ENCODE peak calls at places on chromosomes 13 and 19, in eight cellular contexts. S is tibial artery, B is gastrocnemius medialis, C is HL-60, R is choroid plexus epithelial cell, D is uterus, J is GM12864, Q is stomach. G is an unnamed sample.

GRCh38 chr13:111401151-111401550 is 80.7 kb downstream of the TEX29 start:
- DNase-seq in S (no peak), B (no peak), C (no peak), R (no peak), D (no peak), J (no peak), Q (no peak), G (peak)

GRCh38 chr13:98752111-98752941 is at the start of gene SLC15A1:
- DNase-seq in S (no peak), B (no peak), C (no peak), R (no peak), D (no peak), J (no peak), Q (no peak), G (peak)

GRCh38 chr19:7348587-7349230 is at the start of gene ARHGEF18:
- DNase-seq in S (peak), B (no peak), C (peak), R (peak), D (no peak), J (peak), Q (no peak), G (no peak)

GRCh38 chr13:110425444-110425780 is 118.3 kb downstream of the COL4A2 start:
- DNase-seq in S (no peak), B (no peak), C (no peak), R (peak), D (no peak), J (no peak), Q (no peak), G (peak)

GRCh38 chr19:12777217-12778019 is 2.1 kb upstream of the HOOK2 start:
- DNase-seq in S (peak), B (no peak), C (no peak), R (peak), D (peak), J (no peak), Q (peak), G (peak)

GRCh38 chr13:46479286-46479685 is 73.7 kb upstream of the LRCH1 start:
- DNase-seq in S (no peak), B (no peak), C (no peak), R (no peak), D (no peak), J (no peak), Q (no peak), G (no peak)

GRCh38 chr19:44747739-44748425 is 626 bp upstream of the BCL3 start:
- DNase-seq in S (peak), B (peak), C (peak), R (peak), D (peak), J (no peak), Q (peak), G (peak)

GRCh38 chr13:30927595-30927994 is 4.9 kb upstream of the TEX26 start:
- DNase-seq in S (no peak), B (no peak), C (no peak), R (no peak), D (no peak), J (no peak), Q (no peak), G (no peak)

GRCh38 chr13:97873398-97873797 is 80.1 kb upstream of the IPO5 start:
- DNase-seq in S (no peak), B (no peak), C (no peak), R (no peak), D (no peak), J (no peak), Q (no peak), G (no peak)

GRCh38 chr13:40024962-40025714 is 369.7 kb downstream of the COG6 start:
- DNase-seq in S (no peak), B (no peak), C (no peak), R (no peak), D (peak), J (no peak), Q (no peak), G (no peak)

GRCh38 chr19:30214651-30215051 is 157.5 kb upstream of the ZNF536 start:
- DNase-seq in S (no peak), B (no peak), C (no peak), R (no peak), D (no peak), J (no peak), Q (no peak), G (no peak)

GRCh38 chr19:756232-756631 is 5.3 kb downstream of the MISP start:
- DNase-seq in S (no peak), B (no peak), C (no peak), R (peak), D (no peak), J (peak), Q (no peak), G (no peak)

GRCh38 chr19:52665529-52665928 is 27.4 kb upstream of the ZNF83 start:
- DNase-seq in S (no peak), B (no peak), C (no peak), R (peak), D (no peak), J (no peak), Q (no peak), G (no peak)

GRCh38 chr19:7497292-7497691 is 8.5 kb upstream of the PEX11G start:
- DNase-seq in S (no peak), B (no peak), C (no peak), R (peak), D (no peak), J (no peak), Q (no peak), G (no peak)

GRCh38 chr13:49635599-49636433 is 7.5 kb downstream of the ARL11 start:
- DNase-seq in S (no peak), B (no peak), C (no peak), R (peak), D (no peak), J (no peak), Q (peak), G (peak)

GRCh38 chr13:103884139-103884723 is 818.0 kb upstream of the SLC10A2 start:
- DNase-seq in S (no peak), B (no peak), C (no peak), R (no peak), D (no peak), J (no peak), Q (no peak), G (no peak)

GRCh38 chr13:50244913-50245574 is 229.8 kb downstream of the KCNRG start:
- DNase-seq in S (no peak), B (no peak), C (peak), R (peak), D (no peak), J (peak), Q (peak), G (peak)

GRCh38 chr19:48468806-48469055 is 438 bp upstream of the CYTH2 start:
- DNase-seq in S (no peak), B (no peak), C (no peak), R (no peak), D (no peak), J (no peak), Q (no peak), G (no peak)

GRCh38 chr13:79392882-79393563 is 13.0 kb downstream of the RBM26 start:
- DNase-seq in S (no peak), B (no peak), C (no peak), R (peak), D (no peak), J (no peak), Q (no peak), G (no peak)

GRCh38 chr13:67736646-67737420 is 506.7 kb upstream of the PCDH9 start:
- DNase-seq in S (no peak), B (no peak), C (no peak), R (peak), D (no peak), J (no peak), Q (no peak), G (no peak)

GRCh38 chr13:101018720-101019119 is 344.1 kb upstream of the TMTC4 start:
- DNase-seq in S (no peak), B (no peak), C (no peak), R (peak), D (no peak), J (no peak), Q (no peak), G (peak)

GRCh38 chr13:45464687-45465453 is at the start of gene COG3:
- DNase-seq in S (peak), B (peak), C (peak), R (peak), D (peak), J (peak), Q (peak), G (peak)

GRCh38 chr13:45468676-45469075 is 3.9 kb downstream of the COG3 start:
- DNase-seq in S (no peak), B (no peak), C (no peak), R (peak), D (no peak), J (no peak), Q (no peak), G (no peak)

GRCh38 chr13:45464141-45464686 is 525 bp upstream of the COG3 start:
- DNase-seq in S (no peak), B (no peak), C (no peak), R (no peak), D (no peak), J (no peak), Q (no peak), G (no peak)

GRCh38 chr13:45472171-45472705 is 7.5 kb downstream of the COG3 start:
- DNase-seq in S (no peak), B (no peak), C (no peak), R (peak), D (no peak), J (no peak), Q (no peak), G (no peak)

DNA sequence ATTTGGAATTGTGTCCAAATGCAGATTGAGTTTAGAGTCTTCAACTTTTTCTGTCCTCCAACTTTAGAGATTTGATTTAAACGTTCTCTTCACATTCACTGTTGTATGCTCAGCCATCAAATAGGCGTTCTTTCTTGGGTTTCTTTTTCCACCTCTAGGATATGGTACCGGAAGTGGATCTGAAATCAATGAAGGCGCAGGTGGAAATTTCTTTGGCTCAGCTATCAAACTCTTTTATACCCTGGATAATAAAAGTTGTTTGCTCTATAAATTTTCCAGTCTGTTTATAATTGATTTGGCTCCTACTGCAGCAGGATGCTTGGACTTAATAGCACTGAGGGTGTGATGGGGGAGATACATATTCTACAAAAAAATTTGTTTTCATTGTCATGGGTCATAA is 1.6 kb downstream of the COG3 start:
- DNase-seq in S (no peak), B (no peak), C (no peak), R (no peak), D (no peak), J (no peak), Q (no peak), G (no peak)
- H3K4me3 ChIP-seq in S (peak), B (peak), C (no peak), R (peak), D (no peak), J (peak), Q (peak), G (peak)

GRCh38 chr13:28282451-28282850 is 144.1 kb downstream of the PAN3 start:
- DNase-seq in S (no peak), B (no peak), C (peak), R (no peak), D (no peak), J (peak), Q (no peak), G (no peak)
- H3K4me3 ChIP-seq in S (no peak), B (no peak), C (no peak), R (no peak), D (no peak), J (no peak), Q (no peak), G (no peak)

GRCh38 chr19:49741210-49741844 is 21.8 kb downstream of the TSKS start:
- DNase-seq in S (no peak), B (no peak), C (peak), R (peak), D (no peak), J (no peak), Q (no peak), G (no peak)

GRCh38 chr19:49739098-49739497 is 24.0 kb downstream of the TSKS start:
- DNase-seq in S (no peak), B (no peak), C (no peak), R (no peak), D (no peak), J (no peak), Q (no peak), G (no peak)

GRCh38 chr19:49739933-49740332 is 23.2 kb downstream of the TSKS start:
- DNase-seq in S (no peak), B (no peak), C (no peak), R (no peak), D (no peak), J (no peak), Q (no peak), G (no peak)

GRCh38 chr19:49738242-49738641 is 24.9 kb downstream of the TSKS start:
- DNase-seq in S (no peak), B (no peak), C (no peak), R (no peak), D (no peak), J (no peak), Q (no peak), G (no peak)
- H3K4me3 ChIP-seq in S (no peak), B (no peak), C (no peak), R (no peak), D (no peak), J (no peak), Q (no peak), G (no peak)

DNA sequence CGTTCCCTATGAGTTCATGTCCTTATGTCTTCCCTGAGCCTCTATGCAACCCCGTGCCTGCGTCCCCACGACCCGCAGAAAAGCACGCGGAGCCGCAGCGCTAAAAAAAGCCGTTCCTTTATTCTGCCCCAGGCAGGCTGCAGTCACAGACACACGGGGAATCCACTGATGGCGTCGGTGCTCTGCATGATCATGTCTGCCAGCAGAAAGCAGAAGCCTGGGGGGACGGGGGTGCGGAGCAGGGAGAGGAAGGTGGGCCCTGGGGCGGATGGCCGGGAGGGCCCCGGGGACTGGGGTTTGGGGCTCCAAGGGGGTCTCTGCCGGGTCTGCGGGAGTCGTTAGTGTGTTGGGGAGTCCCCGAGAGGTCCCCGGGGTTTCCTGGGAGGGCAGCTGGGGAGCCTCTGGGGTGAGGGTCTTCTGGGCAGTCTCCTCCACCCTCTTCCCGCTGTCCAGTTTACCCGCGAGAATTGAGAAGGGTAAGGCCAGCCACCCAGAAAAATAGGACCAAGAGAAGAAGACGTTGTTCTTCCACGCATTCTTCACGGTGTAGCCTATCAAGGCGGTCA is 894 bp upstream of the ETFB start:
- DNase-seq in S (peak), B (no peak), C (no peak), R (peak), D (no peak), J (no peak), Q (peak), G (no peak)
- H3K4me3 ChIP-seq in S (peak), B (peak), C (peak), R (peak), D (peak), J (peak), Q (peak), G (peak)

DNA sequence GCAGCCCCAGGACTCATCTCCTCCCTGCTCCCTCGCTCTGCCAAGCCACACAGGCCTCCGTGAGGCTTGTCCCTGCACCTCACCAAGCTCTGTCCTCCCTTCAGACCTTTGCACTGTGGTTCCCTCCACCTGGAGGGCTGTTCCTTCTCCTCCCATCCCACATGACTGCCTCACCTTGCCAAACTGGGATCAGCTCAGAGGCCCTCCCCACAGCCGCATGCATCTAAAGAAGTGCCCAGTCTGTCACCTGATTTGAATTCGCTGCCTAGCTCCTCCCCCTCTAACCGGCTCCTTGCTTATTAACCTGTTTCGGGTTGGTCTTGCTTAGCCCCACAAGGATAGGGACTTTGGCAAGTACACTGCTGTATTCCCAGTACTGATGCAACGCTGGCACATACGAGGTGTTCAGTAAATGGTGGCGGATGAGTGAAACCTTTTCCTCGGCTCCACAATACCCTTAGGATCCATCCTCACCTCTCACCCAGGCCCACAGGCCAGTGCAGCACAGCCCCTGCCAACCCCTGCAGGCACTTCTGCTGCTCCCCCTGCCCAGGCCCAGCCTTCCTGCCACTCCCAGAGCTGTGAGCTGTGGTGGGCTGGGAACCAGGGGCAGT is 4.4 kb downstream of the AKT2 start:
- DNase-seq in S (no peak), B (peak), C (no peak), R (no peak), D (no peak), J (no peak), Q (peak), G (no peak)
- H3K4me3 ChIP-seq in S (no peak), B (no peak), C (no peak), R (no peak), D (no peak), J (no peak), Q (no peak), G (no peak)

GRCh38 chr19:55635856-55636440 is 4.9 kb upstream of the ZNF580 start:
- DNase-seq in S (no peak), B (no peak), C (no peak), R (no peak), D (no peak), J (no peak), Q (no peak), G (no peak)

GRCh38 chr19:55638864-55639359 is 1.9 kb upstream of the ZNF580 start:
- DNase-seq in S (no peak), B (no peak), C (no peak), R (peak), D (no peak), J (no peak), Q (no peak), G (no peak)

GRCh38 chr19:55635334-55635717 is 5.5 kb upstream of the ZNF580 start:
- DNase-seq in S (no peak), B (no peak), C (no peak), R (no peak), D (no peak), J (no peak), Q (no peak), G (no peak)

GRCh38 chr19:55636723-55637122 is 4.1 kb upstream of the ZNF580 start:
- DNase-seq in S (no peak), B (no peak), C (no peak), R (no peak), D (no peak), J (no peak), Q (no peak), G (no peak)

GRCh38 chr19:55637534-55637933 is 3.3 kb upstream of the ZNF580 start:
- DNase-seq in S (no peak), B (no peak), C (no peak), R (no peak), D (no peak), J (no peak), Q (no peak), G (no peak)
- H3K4me3 ChIP-seq in S (no peak), B (no peak), C (no peak), R (no peak), D (no peak), J (no peak), Q (no peak), G (no peak)

GRCh38 chr13:36912369-36912768 is 7.7 kb downstream of the SMAD9 start:
- DNase-seq in S (no peak), B (no peak), C (no peak), R (no peak), D (no peak), J (no peak), Q (no peak), G (no peak)
- H3K4me3 ChIP-seq in S (no peak), B (no peak), C (no peak), R (no peak), D (no peak), J (no peak), Q (no peak), G (no peak)

GRCh38 chr13:19927117-19927734 is 31.3 kb upstream of the ZMYM2 start:
- DNase-seq in S (no peak), B (no peak), C (no peak), R (peak), D (no peak), J (no peak), Q (no peak), G (no peak)
- H3K4me3 ChIP-seq in S (no peak), B (no peak), C (no peak), R (no peak), D (no peak), J (no peak), Q (no peak), G (no peak)